ENCODE peak calls at places on chromosome X, in four cellular contexts. T is WTC11, V is HepG2, J is K562. E is an unnamed sample.
A peak's percentile ranks its signal among the peaks of the same experiment; 100 is the strongest.

GRCh38 chrX:25144043-25144940 is 128.5 kb upstream of the ARX start:
- DNase-seq in T (peak; percentile 55), V (peak; percentile 10), J (peak; percentile 42), E (peak; percentile 59)

GRCh38 chrX:15269120-15269519 is 763 bp downstream of the ASB9 start:
- DNase-seq in T (no peak), V (peak; percentile 12), J (no peak), E (no peak)

GRCh38 chrX:292900-293897 is 12.0 kb downstream of the PLCXD1 start:
- DNase-seq in T (no peak), V (no peak), J (no peak), E (no peak)

GRCh38 chrX:54825716-54826428 is 18.3 kb downstream of the MAGED2 start:
- DNase-seq in T (peak; percentile 25), V (no peak), J (no peak), E (no peak)

GRCh38 chrX:133685806-133686205 is 270.5 kb upstream of the GPC4 start:
- DNase-seq in T (no peak), V (no peak), J (no peak), E (no peak)

GRCh38 chrX:7515681-7516413 is 327.1 kb upstream of the VCX start:
- DNase-seq in T (no peak), V (no peak), J (no peak), E (no peak)

GRCh38 chrX:46573331-46573895 is at the start of gene CHST7:
- DNase-seq in T (peak; percentile 70), V (peak; percentile 54), J (no peak), E (peak; percentile 71)

GRCh38 chrX:33726281-33727160 is 405.6 kb downstream of the FAM47A start:
- DNase-seq in T (no peak), V (no peak), J (no peak), E (no peak)

DNA sequence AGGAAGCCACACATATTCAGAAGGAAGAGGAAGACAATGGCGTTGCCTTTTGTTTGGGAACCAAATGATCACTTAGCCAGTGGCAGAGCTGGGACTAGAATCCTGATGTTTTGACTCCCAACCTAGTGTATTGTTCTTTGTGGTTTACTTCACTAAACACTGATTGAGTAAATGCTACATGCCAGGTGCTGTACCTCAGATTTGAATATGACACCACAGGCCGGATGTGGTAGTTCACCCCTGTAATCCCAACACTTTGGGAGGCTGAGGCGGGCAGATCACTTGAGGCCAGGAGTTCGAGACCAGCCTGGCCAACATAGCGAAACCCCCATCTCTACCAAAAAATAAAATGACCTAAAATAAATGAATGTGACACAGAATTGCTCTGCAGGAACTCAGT is 8.4 kb downstream of the NDUFA1 start:
- DNase-seq in T (no peak), V (no peak), J (no peak), E (no peak)
- TF ChIP-seq ELF4 in T (no peak), V (no peak), J (no peak), E (no peak)

GRCh38 chrX:64204701-64205440 is 637 bp downstream of the AMER1 start:
- DNase-seq in T (peak; percentile 28), V (peak; percentile 0), J (peak; percentile 45), E (peak; percentile 35)
- TF ChIP-seq ELF4 in T (no peak), V (no peak), J (no peak), E (no peak)

GRCh38 chrX:87468941-87469340 is 48.7 kb upstream of the KLHL4 start:
- DNase-seq in T (no peak), V (no peak), J (no peak), E (no peak)
- TF ChIP-seq ELF4 in T (no peak), V (no peak), J (no peak), E (no peak)

DNA sequence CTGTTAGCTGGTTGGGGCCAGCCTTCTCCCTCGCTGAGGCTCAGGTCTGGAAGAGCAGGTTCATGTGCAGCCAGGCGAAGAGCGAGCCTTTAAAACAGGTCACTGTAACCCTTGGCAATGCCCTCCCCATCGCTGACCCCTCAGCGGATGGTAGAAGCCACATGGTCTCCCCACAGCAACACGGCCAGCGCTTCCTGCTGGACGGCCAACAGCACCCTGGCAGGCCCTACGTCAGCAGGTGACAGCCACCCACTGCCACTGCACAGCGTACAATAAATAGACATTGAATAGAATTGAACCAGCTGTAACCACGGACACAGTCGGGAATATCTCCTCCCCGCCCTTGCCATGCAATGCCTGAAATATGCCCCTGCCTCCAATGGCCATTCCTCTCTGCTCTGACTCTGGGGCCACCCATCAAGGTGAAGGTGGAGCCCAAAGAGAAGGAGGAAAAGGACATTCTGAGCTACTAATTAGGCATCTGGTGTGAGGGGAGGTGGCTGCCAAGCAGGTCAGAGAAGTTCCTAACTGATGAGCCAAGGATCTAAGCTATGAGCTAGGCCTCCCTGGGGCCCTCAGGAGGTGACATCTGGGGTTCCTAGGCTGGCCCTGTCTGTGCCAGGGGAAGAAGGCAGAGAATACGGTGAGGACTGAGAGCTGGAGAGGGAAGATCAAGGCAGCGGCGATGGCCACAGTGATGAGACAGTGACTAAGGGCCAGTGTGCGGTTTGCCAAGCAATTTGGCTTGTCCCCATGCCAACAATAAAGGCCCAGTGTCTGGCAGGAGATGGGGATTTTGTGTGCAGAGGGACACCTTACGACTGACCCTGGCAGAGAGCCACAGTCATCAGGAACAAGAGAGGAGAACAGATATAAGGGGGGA is 202.3 kb downstream of the BCOR start:
- DNase-seq in T (no peak), V (no peak), J (no peak), E (no peak)
- TF ChIP-seq ELF4 in T (no peak), V (no peak), J (no peak), E (no peak)

GRCh38 chrX:53421125-53421524 is 1.3 kb downstream of the SMC1A start:
- DNase-seq in T (no peak), V (no peak), J (no peak), E (no peak)
- TF ChIP-seq ELF4 in T (no peak), V (no peak), J (no peak), E (no peak)

GRCh38 chrX:120236676-120237460 is 13.7 kb upstream of the ZBTB33 start:
- DNase-seq in T (no peak), V (no peak), J (no peak), E (no peak)
- TF ChIP-seq ELF4 in T (no peak), V (no peak), J (no peak), E (no peak)

GRCh38 chrX:39759526-39760224 is 338.1 kb downstream of the BCOR start:
- DNase-seq in T (peak; percentile 23), V (no peak), J (no peak), E (no peak)

GRCh38 chrX:39756086-39756883 is 341.5 kb downstream of the BCOR start:
- DNase-seq in T (no peak), V (no peak), J (no peak), E (no peak)

GRCh38 chrX:39755152-39756032 is 342.4 kb downstream of the BCOR start:
- DNase-seq in T (no peak), V (peak; percentile 63), J (peak; percentile 68), E (peak; percentile 78)

GRCh38 chrX:39758791-39759525 is 338.8 kb downstream of the BCOR start:
- DNase-seq in T (no peak), V (no peak), J (no peak), E (no peak)

GRCh38 chrX:39757971-39758370 is 339.8 kb downstream of the BCOR start:
- DNase-seq in T (no peak), V (no peak), J (no peak), E (no peak)
- TF ChIP-seq ELF4 in T (no peak), V (no peak), J (no peak), E (no peak)